ENCODE peak calls at places on chromosomes 12 and 14, in nine cellular contexts. F, A, B, K, J, T, Z, C and E are unnamed samples. For H3K4me1 and H3K36me3, the result is how much of the 10 kb centered on the place peaks cover.

GRCh38 chr14:95895720-95896119 is 19.1 kb downstream of the TUNAR start:
- DNase-seq in C (no peak), K (peak), A (no peak), F (no peak), Z (no peak), B (no peak), J (no peak), T (peak), E (no peak)

GRCh38 chr14:94307410-94307992 is 14.4 kb upstream of the SERPINA10 start:
- DNase-seq in B (no peak), T (no peak), K (no peak), F (no peak), A (no peak), Z (no peak), J (no peak), C (no peak), E (peak)

GRCh38 chr14:70988452-70988851 is 81.2 kb downstream of the PCNX1 start:
- DNase-seq in A (peak), J (no peak), T (peak), K (no peak), Z (no peak), F (no peak), C (no peak), B (no peak), E (no peak)

GRCh38 chr14:20469890-20470858 is 968 bp downstream of the PNP start:
- DNase-seq in C (peak), K (peak), Z (peak), J (peak), T (peak), A (peak), F (peak), B (no peak), E (peak)

GRCh38 chr12:114735680-114736374 is 51.9 kb upstream of the TBX3 start:
- DNase-seq in B (no peak), J (no peak), K (no peak), F (no peak), A (no peak), Z (no peak), T (no peak), C (no peak), E (no peak)

GRCh38 chr14:53470351-53471043 is 317.4 kb upstream of the DDHD1 start:
- DNase-seq in C (peak), B (no peak), A (no peak), Z (peak), K (no peak), F (peak), J (no peak), T (no peak), E (no peak)

GRCh38 chr12:59040651-59041050 is 120.3 kb upstream of the LRIG3 start:
- DNase-seq in Z (peak), F (peak), A (no peak), C (no peak), T (no peak), B (no peak), K (no peak), J (no peak), E (peak)

GRCh38 chr12:132407525-132407924 is 78.1 kb upstream of the GALNT9 start:
- DNase-seq in J (no peak), F (no peak), K (no peak), C (no peak), Z (no peak), T (no peak), B (no peak), A (no peak), E (no peak)

GRCh38 chr12:92596388-92596787 is 106.4 kb upstream of the PLEKHG7 start:
- DNase-seq in K (no peak), T (no peak), J (no peak), Z (peak), A (no peak), F (peak), B (no peak), C (no peak), E (no peak)

GRCh38 chr14:70642313-70643235 is 858 bp downstream of the TTC9 start:
- DNase-seq in Z (no peak), T (peak), K (peak), A (no peak), J (peak), B (no peak), C (no peak), F (no peak), E (peak)

GRCh38 chr14:72291908-72292688 is 359.9 kb downstream of the RGS6 start:
- DNase-seq in A (no peak), K (peak), C (no peak), Z (peak), T (peak), F (peak), B (no peak), J (no peak), E (peak)

GRCh38 chr12:12560587-12561304 is 1.9 kb downstream of the DUSP16 start:
- DNase-seq in T (peak), J (peak), F (peak), Z (peak), B (no peak), C (peak), A (peak), K (peak), E (peak)

GRCh38 chr12:47573146-47573659 is 132.6 kb downstream of the RPAP3 start:
- DNase-seq in Z (no peak), T (no peak), B (no peak), A (no peak), C (no peak), F (no peak), J (no peak), K (no peak), E (no peak)

GRCh38 chr14:32939254-32940065 is 781 bp downstream of the NPAS3 start:
- DNase-seq in T (peak), J (no peak), B (peak), A (no peak), Z (peak), K (peak), F (peak), C (peak), E (peak)

GRCh38 chr12:12018454-12018853 is 52.3 kb upstream of the BCL2L14 start:
- DNase-seq in C (no peak), B (no peak), F (peak), J (no peak), A (no peak), K (no peak), T (no peak), Z (peak), E (peak)

GRCh38 chr12:230925-231671 is 17.1 kb upstream of the SLC6A12 start:
- DNase-seq in A (no peak), F (no peak), J (no peak), C (no peak), B (no peak), Z (no peak), K (no peak), T (peak), E (no peak)

GRCh38 chr12:45077259-45077658 is 26.4 kb upstream of the DBX2 start:
- DNase-seq in C (no peak), Z (no peak), F (no peak), B (no peak), T (no peak), K (no peak), J (no peak), A (no peak), E (no peak)

GRCh38 chr14:89401241-89401640 is 15.8 kb downstream of the FOXN3 start:
- DNase-seq in C (no peak), J (no peak), B (no peak), A (no peak), K (no peak), Z (no peak), T (no peak), F (no peak), E (no peak)

GRCh38 chr12:56676851-56677601 is 11.1 kb downstream of the PTGES3 start:
- DNase-seq in A (no peak), F (no peak), K (no peak), C (no peak), J (no peak), T (no peak), B (no peak), Z (no peak), E (no peak)

GRCh38 chr12:75720807-75721206 is 209.4 kb upstream of the KRR1 start:
- DNase-seq in Z (no peak), F (no peak), K (peak), C (no peak), T (no peak), J (no peak), A (no peak), B (no peak), E (no peak)

GRCh38 chr12:100601626-100602025 is 28.1 kb downstream of the GAS2L3 start:
- DNase-seq in A (no peak), F (no peak), C (no peak), T (no peak), J (no peak), B (no peak), Z (no peak), K (no peak), E (no peak)

GRCh38 chr14:103528158-103528511 is 861 bp upstream of the TRMT61A start:
- DNase-seq in K (peak), A (no peak), J (no peak), F (peak), B (no peak), T (no peak), Z (no peak), C (no peak), E (no peak)

GRCh38 chr14:35678403-35679028 is 130.6 kb downstream of the RALGAPA1 start:
- DNase-seq in A (no peak), K (no peak), B (no peak), C (no peak), Z (no peak), J (no peak), F (no peak), T (no peak), E (no peak)

GRCh38 chr14:93042968-93043940 is 72.5 kb downstream of the ITPK1 start:
- DNase-seq in B (peak), K (peak), C (peak), Z (peak), A (no peak), F (peak), T (peak), J (no peak), E (peak)

GRCh38 chr14:64706552-64707193 is 2.4 kb downstream of the PLEKHG3 start:
- DNase-seq in K (no peak), A (no peak), F (no peak), C (no peak), B (no peak), T (no peak), J (no peak), Z (no peak), E (no peak)

GRCh38 chr14:64706119-64706465 is 1.9 kb downstream of the PLEKHG3 start:
- DNase-seq in J (no peak), F (no peak), B (no peak), A (no peak), K (no peak), C (no peak), Z (no peak), T (no peak), E (no peak)

GRCh38 chr14:64704145-64704742 is at the start of gene PLEKHG3:
- DNase-seq in A (no peak), F (peak), C (peak), K (peak), B (peak), T (peak), Z (peak), J (peak), E (peak)

GRCh38 chr14:64704743-64705405 is 650 bp downstream of the PLEKHG3 start:
- DNase-seq in J (no peak), F (no peak), Z (no peak), A (no peak), C (peak), T (peak), B (peak), K (peak), E (peak)

DNA sequence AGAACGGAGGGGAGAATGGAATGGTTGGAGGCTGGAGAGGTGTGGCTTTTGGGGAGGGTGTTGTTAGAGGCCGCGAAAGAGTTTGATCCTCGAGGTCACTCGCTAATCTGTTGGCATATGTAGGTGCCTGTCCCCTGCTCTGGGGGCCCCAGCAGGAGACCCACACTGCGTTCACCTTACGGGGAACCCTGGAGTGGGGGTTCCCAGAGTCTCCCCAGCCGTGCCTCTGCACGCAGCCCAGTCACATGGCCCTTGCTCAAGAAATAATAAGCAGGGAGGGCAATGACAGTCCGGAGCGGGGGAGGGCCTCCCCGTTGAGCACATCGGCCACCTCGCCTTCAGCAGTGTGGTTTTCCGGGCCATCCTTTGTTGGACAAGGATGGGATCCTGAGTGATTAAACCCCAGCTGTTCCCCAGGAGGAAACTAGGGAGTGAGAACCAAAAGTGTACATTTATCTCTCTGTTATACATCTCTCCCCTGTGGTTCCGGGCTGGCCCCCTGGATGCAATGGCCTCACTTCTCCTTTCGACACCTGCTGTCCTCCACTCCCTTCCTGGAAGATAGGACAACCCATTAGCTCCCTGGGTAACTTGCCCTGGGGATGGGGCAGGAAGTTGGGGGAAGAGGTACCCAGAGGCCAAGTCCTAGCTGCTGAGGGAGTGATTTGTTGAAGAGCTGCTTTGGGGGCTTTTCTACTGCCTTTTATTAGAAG is 1.3 kb downstream of the PLEKHG3 start:
- DNase-seq in B (no peak), C (peak), Z (no peak), F (no peak), T (peak), A (no peak), K (peak), J (no peak), E (peak)
- H3K4me1 ChIP-seq in B (half or more), C (under half), Z (half or more), F (under half), T (half or more), A (half or more), K (half or more), J (half or more), E (under half)

GRCh38 chr14:63952053-63952932 is 99.5 kb downstream of the SYNE2 start:
- DNase-seq in F (no peak), A (no peak), K (no peak), C (no peak), T (no peak), J (no peak), Z (peak), B (no peak), E (no peak)

GRCh38 chr14:63949696-63950095 is 96.9 kb downstream of the SYNE2 start:
- DNase-seq in B (no peak), T (no peak), A (no peak), F (peak), K (no peak), Z (peak), J (no peak), C (no peak), E (no peak)

GRCh38 chr14:63952933-63953437 is 100.2 kb downstream of the SYNE2 start:
- DNase-seq in B (no peak), A (no peak), Z (no peak), T (no peak), J (no peak), F (no peak), K (no peak), C (no peak), E (no peak)

GRCh38 chr14:63951025-63951424 is 98.2 kb downstream of the SYNE2 start:
- DNase-seq in A (no peak), Z (no peak), F (no peak), K (no peak), J (no peak), B (no peak), C (no peak), T (peak), E (no peak)

GRCh38 chr14:63951429-63951828 is 98.6 kb downstream of the SYNE2 start:
- DNase-seq in A (no peak), C (no peak), Z (no peak), T (no peak), B (no peak), K (no peak), J (no peak), F (no peak), E (no peak)
- H3K36me3 ChIP-seq in A (under half), C (under half), Z (under half), T (under half), B (under half), K (under half), J (under half), F (under half), E (under half)

DNA sequence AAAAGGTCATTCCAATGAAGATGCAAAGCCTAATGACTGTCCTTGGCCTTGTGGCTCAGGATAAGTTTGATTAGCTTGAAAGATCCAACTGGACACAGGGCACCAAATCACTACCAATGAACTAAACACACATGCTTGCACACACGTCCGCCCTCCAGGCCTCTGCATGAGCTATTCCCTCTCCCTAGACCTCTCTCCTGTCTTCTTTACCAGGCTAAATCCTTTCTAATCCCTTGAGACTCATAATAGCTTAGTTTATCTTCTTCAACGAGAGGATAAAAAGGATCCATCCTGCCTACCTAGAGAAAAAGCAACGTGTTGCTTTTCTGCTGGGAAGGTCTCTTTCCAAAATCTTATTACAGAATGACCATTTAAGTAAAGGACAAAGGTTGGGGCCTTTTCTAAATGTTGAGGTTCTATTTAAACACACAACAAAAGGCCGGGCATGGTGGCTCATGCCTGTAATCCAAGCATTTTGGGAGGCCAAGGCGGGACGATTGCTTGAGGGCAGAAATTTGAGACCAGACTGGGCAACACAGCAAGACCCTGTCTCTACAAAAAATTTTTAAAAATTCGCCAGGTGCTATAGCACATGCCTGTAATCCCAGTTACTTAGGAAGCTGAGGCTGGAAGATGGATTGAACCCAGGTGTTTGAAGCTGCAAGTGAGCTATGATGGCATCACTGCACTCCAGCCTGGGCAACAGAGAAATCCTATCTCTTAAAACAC is 22.4 kb downstream of the PXN start:
- DNase-seq in J (no peak), T (peak), B (no peak), Z (no peak), C (no peak), F (no peak), K (no peak), A (no peak), E (no peak)
- H3K4me1 ChIP-seq in J (half or more), T (under half), B (half or more), Z (under half), C (under half), F (under half), K (under half), A (half or more), E (under half)

DNA sequence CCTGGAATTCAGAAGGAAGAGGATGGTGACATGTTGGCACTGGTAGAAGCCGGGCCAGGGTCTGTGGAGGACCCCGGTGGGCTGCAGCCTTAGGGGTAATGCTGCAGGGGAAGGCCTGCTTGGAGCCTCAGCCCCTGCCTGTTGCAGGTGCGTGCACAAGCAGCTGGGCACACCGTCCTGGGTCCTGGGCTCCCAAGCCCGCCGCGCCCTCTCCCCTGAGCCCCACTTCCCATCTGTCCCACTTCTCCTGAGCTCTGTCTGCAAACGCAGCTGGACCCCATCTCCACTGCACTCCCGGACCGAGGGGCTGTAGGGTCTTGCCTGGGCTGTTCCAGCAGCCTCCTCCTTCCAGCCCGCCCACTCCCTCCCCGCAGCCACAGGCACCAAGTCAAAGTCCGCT is 116.8 kb downstream of the GLT1D1 start:
- DNase-seq in C (no peak), A (no peak), K (no peak), F (no peak), B (no peak), J (no peak), T (no peak), Z (no peak), E (no peak)
- H3K36me3 ChIP-seq in C (under half), A (under half), K (under half), F (under half), B (under half), J (under half), T (under half), Z (under half), E (under half)

DNA sequence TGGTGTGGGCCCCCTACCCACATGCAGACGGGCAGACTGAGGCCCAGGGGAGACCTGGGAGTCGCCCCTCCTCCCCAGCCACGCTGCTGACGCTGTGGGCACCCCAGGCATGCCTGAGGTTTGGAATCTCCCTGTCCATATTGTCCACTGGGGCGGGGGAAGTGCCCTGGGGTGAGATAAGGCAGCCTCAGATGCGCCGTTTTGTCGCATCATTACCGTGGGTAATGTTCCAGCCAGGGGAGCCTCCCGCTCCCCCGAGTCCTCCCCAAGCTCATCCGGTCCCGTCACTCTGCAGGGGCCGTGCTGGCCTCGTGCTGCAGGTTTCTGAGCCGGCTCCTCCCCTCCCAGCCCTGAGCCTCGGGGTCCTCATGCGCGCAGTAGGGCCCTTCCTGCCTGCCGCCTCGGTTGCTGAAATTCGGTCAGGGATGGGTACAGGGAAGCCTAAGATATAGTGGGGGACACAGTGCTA is 11.4 kb downstream of the INF2 start:
- DNase-seq in K (no peak), T (no peak), C (no peak), F (no peak), J (no peak), Z (no peak), B (no peak), A (no peak), E (no peak)
- H3K4me1 ChIP-seq in K (under half), T (under half), C (under half), F (under half), J (under half), Z (under half), B (under half), A (under half), E (under half)

GRCh38 chr12:6750506-6750905 is 2.4 kb downstream of the MLF2 start:
- DNase-seq in J (no peak), B (no peak), A (no peak), K (no peak), F (no peak), C (no peak), T (no peak), Z (no peak), E (no peak)
- H3K36me3 ChIP-seq in J (under half), B (half or more), A (under half), K (under half), F (under half), C (half or more), T (half or more), Z (under half), E (under half)

GRCh38 chr12:82375201-82375600 is 16.9 kb downstream of the METTL25 start:
- DNase-seq in C (no peak), F (no peak), T (no peak), K (no peak), J (no peak), Z (no peak), B (no peak), A (no peak), E (no peak)
- H3K4me1 ChIP-seq in C (under half), F (under half), T (under half), K (under half), J (under half), Z (under half), B (under half), A (under half), E (under half)

DNA sequence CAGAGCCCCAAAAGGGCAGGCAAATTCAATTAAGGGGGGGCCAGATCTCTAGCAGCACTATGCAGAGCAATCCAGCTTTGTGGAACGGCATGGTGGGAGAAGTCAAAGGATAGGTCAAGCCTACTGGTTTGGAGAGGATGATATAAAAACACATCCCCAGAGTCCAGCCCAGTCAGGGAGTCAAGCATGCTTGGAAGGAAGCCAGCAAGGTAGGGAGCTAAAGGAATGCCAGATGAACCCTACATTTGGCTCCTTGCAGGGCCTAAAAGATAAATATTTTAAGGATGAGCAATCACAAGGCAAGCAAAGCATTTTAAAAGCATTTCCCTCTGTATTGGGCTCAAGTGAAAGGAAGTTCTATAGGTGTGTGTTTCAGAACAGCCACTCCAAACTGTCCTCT is 21.4 kb downstream of the KCTD10 start:
- DNase-seq in T (no peak), C (no peak), Z (no peak), B (no peak), A (no peak), F (no peak), K (no peak), J (no peak), E (no peak)
- H3K36me3 ChIP-seq in T (half or more), C (half or more), Z (half or more), B (half or more), A (under half), F (under half), K (under half), J (under half), E (under half)